ENCODE peak calls at places on chromosome X, in nine cellular contexts. G is endodermal cell, K is NCI-H1105, H is omental fat pad, Q is NCI-H2171, U is kidney glomerular epithelial cell, I is right lobe of liver, Z is left colon, O is iPS DF 6.9. R is an unnamed sample.

GRCh38 chrX:257681-258289 is 23.4 kb upstream of the PLCXD1 start:
- DNase-seq in G (peak; percentile 45), K (no peak), H (no peak), Q (no peak), U (no peak), I (no peak), Z (no peak), O (no peak), R (no peak)

GRCh38 chrX:155086202-155086840 is 15.0 kb downstream of the BRCC3 start:
- DNase-seq in G (peak; percentile 85), K (no peak), H (no peak), Q (no peak), U (no peak), I (no peak), Z (peak; percentile 42), O (peak; percentile 50), R (peak; percentile 70)

GRCh38 chrX:56947695-56948094 is 47.6 kb downstream of the SPIN3 start:
- DNase-seq in G (no peak), K (no peak), H (no peak), Q (no peak), U (no peak), I (no peak), Z (no peak), O (no peak), R (no peak)

GRCh38 chrX:85303544-85303943 is 59.8 kb downstream of the ZNF711 start:
- DNase-seq in G (no peak), K (no peak), H (no peak), Q (no peak), U (no peak), I (no peak), Z (no peak), O (no peak), R (no peak)

GRCh38 chrX:67619253-67619652 is 75.4 kb downstream of the AR start:
- DNase-seq in G (no peak), K (no peak), H (no peak), Q (no peak), U (peak; percentile 24), I (no peak), Z (no peak), O (no peak), R (no peak)

GRCh38 chrX:43809463-43809862 is 72.8 kb downstream of the MAOB start:
- DNase-seq in G (no peak), K (no peak), H (no peak), Q (no peak), U (no peak), I (no peak), Z (no peak), O (no peak), R (no peak)

GRCh38 chrX:125998432-125998831 is 167.7 kb downstream of the DCAF12L2 start:
- DNase-seq in G (no peak), K (peak; percentile 8), H (no peak), Q (peak; percentile 0), U (no peak), I (no peak), Z (no peak), O (peak; percentile 5), R (peak; percentile 11)

GRCh38 chrX:44234541-44234940 is 108.9 kb downstream of the EFHC2 start:
- DNase-seq in G (no peak), K (no peak), H (no peak), Q (no peak), U (no peak), I (no peak), Z (no peak), O (no peak), R (no peak)

GRCh38 chrX:45850775-45851433 is 650.2 kb upstream of the DIPK2B start:
- DNase-seq in G (peak; percentile 74), K (peak; percentile 25), H (no peak), Q (no peak), U (no peak), I (no peak), Z (peak; percentile 32), O (no peak), R (peak; percentile 81)

GRCh38 chrX:114050075-114050796 is 533.6 kb upstream of the HTR2C start:
- DNase-seq in G (peak; percentile 76), K (no peak), H (no peak), Q (no peak), U (no peak), I (no peak), Z (no peak), O (no peak), R (no peak)

GRCh38 chrX:7147431-7147977 is at the start of gene STS:
- DNase-seq in G (peak; percentile 68), K (no peak), H (peak; percentile 23), Q (peak; percentile 16), U (no peak), I (peak; percentile 55), Z (peak; percentile 66), O (no peak), R (peak; percentile 68)

GRCh38 chrX:150854856-150855255 is 43.6 kb downstream of the CD99L2 start:
- DNase-seq in G (no peak), K (no peak), H (no peak), Q (peak; percentile 69), U (no peak), I (no peak), Z (no peak), O (no peak), R (no peak)

GRCh38 chrX:115940888-115941332 is 229.6 kb upstream of the AGTR2 start:
- DNase-seq in G (peak; percentile 83), K (no peak), H (peak; percentile 42), Q (peak; percentile 54), U (no peak), I (peak; percentile 55), Z (peak; percentile 79), O (no peak), R (peak; percentile 79)

GRCh38 chrX:72201836-72202536 is 20.4 kb downstream of the PIN4 start:
- DNase-seq in G (no peak), K (no peak), H (no peak), Q (no peak), U (peak; percentile 0), I (no peak), Z (no peak), O (no peak), R (no peak)

GRCh38 chrX:69074726-69075125 is 90.5 kb downstream of the PJA1 start:
- DNase-seq in G (no peak), K (no peak), H (no peak), Q (no peak), U (no peak), I (no peak), Z (no peak), O (no peak), R (no peak)

GRCh38 chrX:46626566-46626965 is 53.0 kb downstream of the CHST7 start:
- DNase-seq in G (no peak), K (no peak), H (no peak), Q (no peak), U (no peak), I (no peak), Z (no peak), O (no peak), R (no peak)

GRCh38 chrX:102560423-102561068 is 38.8 kb upstream of the ARMCX5 start:
- DNase-seq in G (no peak), K (no peak), H (no peak), Q (no peak), U (no peak), I (no peak), Z (no peak), O (no peak), R (no peak)

GRCh38 chrX:39862958-39863357 is 234.8 kb downstream of the BCOR start:
- DNase-seq in G (no peak), K (no peak), H (no peak), Q (no peak), U (no peak), I (no peak), Z (no peak), O (no peak), R (no peak)

GRCh38 chrX:112786076-112786475 is 54.6 kb downstream of the AMOT start:
- DNase-seq in G (no peak), K (no peak), H (no peak), Q (no peak), U (no peak), I (no peak), Z (no peak), O (no peak), R (no peak)

GRCh38 chrX:74931214-74931613 is 6.0 kb upstream of the NEXMIF start:
- DNase-seq in G (peak; percentile 57), K (no peak), H (no peak), Q (no peak), U (no peak), I (no peak), Z (no peak), O (peak; percentile 1), R (peak; percentile 55)

GRCh38 chrX:118560380-118560932 is 64.8 kb downstream of the DOCK11 start:
- DNase-seq in G (peak; percentile 62), K (no peak), H (no peak), Q (no peak), U (no peak), I (no peak), Z (no peak), O (no peak), R (peak; percentile 27)

GRCh38 chrX:110383414-110383813 is 24.8 kb downstream of the RTL9 start:
- DNase-seq in G (no peak), K (no peak), H (no peak), Q (no peak), U (peak; percentile 53), I (no peak), Z (no peak), O (no peak), R (no peak)

GRCh38 chrX:10175317-10175871 is 18.6 kb downstream of the CLCN4 start:
- DNase-seq in G (no peak), K (no peak), H (no peak), Q (no peak), U (no peak), I (no peak), Z (no peak), O (no peak), R (no peak)

GRCh38 chrX:53239474-53239873 is 14.5 kb upstream of the KDM5C start:
- DNase-seq in G (peak; percentile 81), K (no peak), H (no peak), Q (no peak), U (no peak), I (no peak), Z (no peak), O (no peak), R (peak; percentile 38)

GRCh38 chrX:129678176-129678880 is 23.6 kb upstream of the APLN start:
- DNase-seq in G (no peak), K (peak; percentile 69), H (no peak), Q (peak; percentile 28), U (no peak), I (peak; percentile 46), Z (peak; percentile 68), O (no peak), R (peak; percentile 40)

GRCh38 chrX:51568586-51568985 is 50.1 kb downstream of the CENPVL3 start:
- DNase-seq in G (no peak), K (no peak), H (no peak), Q (no peak), U (peak; percentile 2), I (no peak), Z (no peak), O (no peak), R (no peak)

GRCh38 chrX:154373340-154374306 is 811 bp downstream of the FLNA start:
- DNase-seq in G (peak; percentile 92), K (peak; percentile 85), H (no peak), Q (peak; percentile 64), U (peak; percentile 32), I (peak; percentile 64), Z (peak; percentile 70), O (no peak), R (peak; percentile 96)

GRCh38 chrX:153651540-153652079 is 4.6 kb downstream of the DUSP9 start:
- DNase-seq in G (peak; percentile 67), K (no peak), H (no peak), Q (no peak), U (no peak), I (no peak), Z (no peak), O (no peak), R (no peak)

GRCh38 chrX:53188763-53189162 is 36.2 kb downstream of the KDM5C start:
- DNase-seq in G (no peak), K (no peak), H (no peak), Q (no peak), U (no peak), I (no peak), Z (no peak), O (no peak), R (no peak)

GRCh38 chrX:1239681-1240142 is 27.3 kb upstream of the CRLF2 start:
- DNase-seq in G (no peak), K (no peak), H (peak; percentile 28), Q (no peak), U (no peak), I (peak; percentile 67), Z (peak; percentile 44), O (no peak), R (no peak)

GRCh38 chrX:154526901-154527675 is 11.1 kb upstream of the FAM3A start:
- DNase-seq in G (peak; percentile 88), K (peak; percentile 87), H (no peak), Q (no peak), U (peak; percentile 42), I (peak; percentile 71), Z (peak; percentile 86), O (no peak), R (peak; percentile 96)

R was measured in ELF-1.